ENCODE peak calls at places on chromosomes 7 and 10, in ten cellular contexts. F is right cardiac atrium; Z is NCI-H748 treated with DMSO at 0.1 percent for 48 hours; B is activated naive CD4-positive, alpha-beta T cell treated with anti-CD3 and anti-CD28 coated beads, Interleukin-2, amount 10 ng/mL, durations not matched to agents 7 days and 5 days; M is bronchial epithelial cell; X is GM10248; I is AG09319; Y is cardiac fibroblast; R is M059J; P is small intestine. S is an unnamed sample.

GRCh38 chr10:17838080-17838634 is 29.0 kb downstream of the MRC1 start:
- DNase-seq in F (no peak), Z (no peak), B (no peak), M (no peak), X (no peak), I (no peak), Y (no peak), R (no peak), P (no peak), S (no peak)

GRCh38 chr10:130138479-130138866 is 2.3 kb downstream of the GLRX3 start:
- DNase-seq in F (no peak), Z (peak; percentile 46), B (no peak), M (peak; percentile 100), X (no peak), I (no peak), Y (peak; percentile 74), R (peak; percentile 81), P (peak; percentile 55), S (peak; percentile 34)

GRCh38 chr10:89921422-89921821 is 220.0 kb downstream of the KIF20B start:
- DNase-seq in F (no peak), Z (no peak), B (no peak), M (peak; percentile 99), X (no peak), I (no peak), Y (no peak), R (peak; percentile 84), P (no peak), S (peak; percentile 43)

GRCh38 chr10:132702601-132703304 is 83.2 kb downstream of the NKX6-2 start:
- DNase-seq in F (no peak), Z (no peak), B (no peak), M (peak; percentile 23), X (no peak), I (no peak), Y (no peak), R (no peak), P (no peak), S (no peak)

GRCh38 chr7:44348851-44349781 is 23.7 kb upstream of the CAMK2B start:
- DNase-seq in F (no peak), Z (no peak), B (no peak), M (no peak), X (no peak), I (no peak), Y (no peak), R (no peak), P (no peak), S (no peak)

GRCh38 chr7:43569424-43569823 is 13.5 kb upstream of the STK17A start:
- DNase-seq in F (no peak), Z (no peak), B (no peak), M (peak; percentile 98), X (peak; percentile 48), I (no peak), Y (peak; percentile 86), R (peak; percentile 97), P (no peak), S (no peak)

GRCh38 chr10:68106656-68107055 is 2.6 kb upstream of the MYPN start:
- DNase-seq in F (no peak), Z (no peak), B (no peak), M (peak; percentile 55), X (no peak), I (no peak), Y (peak; percentile 79), R (peak; percentile 96), P (no peak), S (no peak)

GRCh38 chr10:7411671-7412481 is 1.0 kb upstream of the SFMBT2 start:
- DNase-seq in F (peak; percentile 18), Z (no peak), B (peak; percentile 50), M (no peak), X (peak; percentile 34), I (no peak), Y (no peak), R (no peak), P (no peak), S (no peak)

GRCh38 chr10:110646417-110647135 is 2.4 kb downstream of the RBM20 start:
- DNase-seq in F (no peak), Z (no peak), B (no peak), M (no peak), X (no peak), I (no peak), Y (no peak), R (no peak), P (no peak), S (no peak)

GRCh38 chr7:133781481-133782090 is 345.6 kb upstream of the LRGUK start:
- DNase-seq in F (no peak), Z (no peak), B (no peak), M (no peak), X (no peak), I (no peak), Y (no peak), R (no peak), P (no peak), S (no peak)

GRCh38 chr10:72794260-72794659 is 99.3 kb upstream of the OIT3 start:
- DNase-seq in F (no peak), Z (no peak), B (no peak), M (peak; percentile 20), X (no peak), I (no peak), Y (peak; percentile 59), R (peak; percentile 66), P (no peak), S (no peak)

GRCh38 chr7:26147030-26147429 is 5.0 kb upstream of the NFE2L3 start:
- DNase-seq in F (no peak), Z (no peak), B (no peak), M (peak; percentile 67), X (no peak), I (no peak), Y (no peak), R (peak; percentile 55), P (no peak), S (no peak)

GRCh38 chr7:105656922-105657521 is 75.7 kb upstream of the EFCAB10 start:
- DNase-seq in F (peak; percentile 28), Z (no peak), B (peak; percentile 77), M (no peak), X (peak; percentile 75), I (no peak), Y (peak; percentile 47), R (peak; percentile 32), P (peak; percentile 53), S (peak; percentile 48)

GRCh38 chr7:142790056-142790455 is 19.3 kb downstream of the PRSS2 start:
- DNase-seq in F (no peak), Z (no peak), B (peak; percentile 41), M (no peak), X (no peak), I (no peak), Y (no peak), R (no peak), P (no peak), S (no peak)

GRCh38 chr7:34123316-34123715 is 218.0 kb downstream of the BMPER start:
- DNase-seq in F (no peak), Z (no peak), B (no peak), M (no peak), X (no peak), I (no peak), Y (no peak), R (no peak), P (no peak), S (no peak)

GRCh38 chr10:109922353-109922975 is 847 bp downstream of the XPNPEP1 start:
- DNase-seq in F (no peak), Z (no peak), B (no peak), M (no peak), X (no peak), I (no peak), Y (no peak), R (no peak), P (peak; percentile 47), S (no peak)

GRCh38 chr10:46033602-46034011 is 3.2 kb upstream of the NCOA4 start:
- DNase-seq in F (no peak), Z (no peak), B (no peak), M (peak; percentile 93), X (no peak), I (peak; percentile 51), Y (peak; percentile 89), R (peak; percentile 89), P (peak; percentile 35), S (peak; percentile 36)

GRCh38 chr10:71979692-71980062 is 15.5 kb downstream of the CHST3 start:
- DNase-seq in F (no peak), Z (no peak), B (no peak), M (no peak), X (no peak), I (no peak), Y (no peak), R (no peak), P (no peak), S (no peak)

GRCh38 chr7:16592395-16592794 is 53.2 kb downstream of the ANKMY2 start:
- DNase-seq in F (no peak), Z (no peak), B (no peak), M (no peak), X (no peak), I (no peak), Y (no peak), R (no peak), P (no peak), S (no peak)

GRCh38 chr7:138784692-138785091 is 13.1 kb upstream of the TMEM213 start:
- DNase-seq in F (no peak), Z (no peak), B (no peak), M (peak; percentile 12), X (no peak), I (no peak), Y (no peak), R (peak; percentile 84), P (no peak), S (no peak)

GRCh38 chr10:11639861-11640764 is 28.7 kb upstream of the USP6NL start:
- DNase-seq in F (no peak), Z (no peak), B (no peak), M (no peak), X (no peak), I (no peak), Y (no peak), R (no peak), P (no peak), S (no peak)

GRCh38 chr10:31142026-31142425 is 110.4 kb upstream of the ZNF438 start:
- DNase-seq in F (no peak), Z (no peak), B (no peak), M (no peak), X (no peak), I (no peak), Y (peak; percentile 59), R (peak; percentile 90), P (no peak), S (no peak)

GRCh38 chr10:120414946-120415345 is 42.1 kb upstream of the PLPP4 start:
- DNase-seq in F (no peak), Z (no peak), B (no peak), M (no peak), X (no peak), I (no peak), Y (no peak), R (peak; percentile 26), P (no peak), S (no peak)

S was measured in Calu3.